ENCODE peak calls at places on chromosomes 4 and X, in five cellular contexts. One of them, this sample, is unnamed. For H3K4me1, the result is how much of the 10 kb centered on the place peaks cover.

GRCh38 chr4:187606581-187606980 is 389.0 kb upstream of the ZFP42 start:
- DNase-seq in PC-3: peak
- DNase-seq in lung: no peak
- DNase-seq in fibroblast of lung: peak
- DNase-seq in right atrium auricular region: no peak
- DNase-seq in this sample: no peak

GRCh38 chrX:154541896-154542722 is 4.5 kb downstream of the G6PD start:
- DNase-seq in PC-3: peak
- DNase-seq in lung: peak
- DNase-seq in fibroblast of lung: peak
- DNase-seq in right atrium auricular region: peak
- DNase-seq in this sample: peak

GRCh38 chr4:38383646-38384121 is 280.3 kb upstream of the KLF3 start:
- DNase-seq in PC-3: no peak
- DNase-seq in lung: no peak
- DNase-seq in fibroblast of lung: no peak
- DNase-seq in right atrium auricular region: no peak
- DNase-seq in this sample: no peak

GRCh38 chr4:125313989-125314602 is 659 bp upstream of the FAT4 start:
- DNase-seq in PC-3: no peak
- DNase-seq in lung: no peak
- DNase-seq in fibroblast of lung: no peak
- DNase-seq in right atrium auricular region: no peak
- DNase-seq in this sample: no peak

GRCh38 chrX:13899607-13900006 is 82.7 kb upstream of the GPM6B start:
- DNase-seq in PC-3: peak
- DNase-seq in lung: no peak
- DNase-seq in fibroblast of lung: peak
- DNase-seq in right atrium auricular region: no peak
- DNase-seq in this sample: no peak

GRCh38 chrX:18032486-18033221 is 171.6 kb upstream of the RAI2 start:
- DNase-seq in PC-3: no peak
- DNase-seq in lung: no peak
- DNase-seq in fibroblast of lung: no peak
- DNase-seq in right atrium auricular region: no peak
- DNase-seq in this sample: no peak

GRCh38 chr4:2607107-2607506 is 70.7 kb downstream of the FAM193A start:
- DNase-seq in PC-3: no peak
- DNase-seq in lung: no peak
- DNase-seq in fibroblast of lung: no peak
- DNase-seq in right atrium auricular region: no peak
- DNase-seq in this sample: no peak

GRCh38 chr4:153502584-153502983 is 36.4 kb downstream of the TMEM131L start:
- DNase-seq in PC-3: no peak
- DNase-seq in lung: no peak
- DNase-seq in fibroblast of lung: peak
- DNase-seq in right atrium auricular region: no peak
- DNase-seq in this sample: no peak

GRCh38 chrX:24396930-24397277 is 36.5 kb downstream of the SUPT20HL1 start:
- DNase-seq in PC-3: no peak
- DNase-seq in lung: no peak
- DNase-seq in fibroblast of lung: no peak
- DNase-seq in right atrium auricular region: no peak
- DNase-seq in this sample: no peak

GRCh38 chr4:73952352-73952751 is 29.5 kb downstream of the PF4 start:
- DNase-seq in PC-3: no peak
- DNase-seq in lung: no peak
- DNase-seq in fibroblast of lung: no peak
- DNase-seq in right atrium auricular region: no peak
- DNase-seq in this sample: no peak

GRCh38 chr4:140764785-140765392 is 8.7 kb upstream of the TBC1D9 start:
- DNase-seq in PC-3: no peak
- DNase-seq in lung: peak
- DNase-seq in fibroblast of lung: peak
- DNase-seq in right atrium auricular region: no peak
- DNase-seq in this sample: no peak

GRCh38 chrX:111555559-111555958 is 44.1 kb downstream of the SERTM2 start:
- DNase-seq in PC-3: no peak
- DNase-seq in lung: no peak
- DNase-seq in fibroblast of lung: no peak
- DNase-seq in right atrium auricular region: no peak
- DNase-seq in this sample: no peak

GRCh38 chr4:721261-722171 is 15.9 kb downstream of the PCGF3 start:
- DNase-seq in PC-3: no peak
- DNase-seq in lung: no peak
- DNase-seq in fibroblast of lung: peak
- DNase-seq in right atrium auricular region: no peak
- DNase-seq in this sample: no peak

GRCh38 chr4:54225671-54226398 is 3.3 kb upstream of the PDGFRA start:
- DNase-seq in PC-3: peak
- DNase-seq in lung: no peak
- DNase-seq in fibroblast of lung: no peak
- DNase-seq in right atrium auricular region: no peak
- DNase-seq in this sample: no peak

GRCh38 chrX:13092455-13092941 is 48.1 kb upstream of the FAM9C start:
- DNase-seq in PC-3: no peak
- DNase-seq in lung: no peak
- DNase-seq in fibroblast of lung: no peak
- DNase-seq in right atrium auricular region: no peak
- DNase-seq in this sample: peak

GRCh38 chr4:109977854-109978501 is 65.3 kb downstream of the EGF start:
- DNase-seq in PC-3: peak
- DNase-seq in lung: no peak
- DNase-seq in fibroblast of lung: peak
- DNase-seq in right atrium auricular region: no peak
- DNase-seq in this sample: no peak

GRCh38 chr4:173528378-173529321 is 1.4 kb downstream of the HAND2 start:
- DNase-seq in PC-3: no peak
- DNase-seq in lung: no peak
- DNase-seq in fibroblast of lung: no peak
- DNase-seq in right atrium auricular region: no peak
- DNase-seq in this sample: no peak

GRCh38 chr4:170269950-170270349 is 180.2 kb upstream of the AADAT start:
- DNase-seq in PC-3: no peak
- DNase-seq in lung: no peak
- DNase-seq in fibroblast of lung: no peak
- DNase-seq in right atrium auricular region: no peak
- DNase-seq in this sample: no peak

GRCh38 chr4:7759221-7759620 is 180.4 kb downstream of the AFAP1 start:
- DNase-seq in PC-3: no peak
- DNase-seq in lung: no peak
- DNase-seq in fibroblast of lung: no peak
- DNase-seq in right atrium auricular region: no peak
- DNase-seq in this sample: peak

GRCh38 chr4:8133897-8134542 is 24.6 kb downstream of the ABLIM2 start:
- DNase-seq in PC-3: no peak
- DNase-seq in lung: no peak
- DNase-seq in fibroblast of lung: no peak
- DNase-seq in right atrium auricular region: no peak
- DNase-seq in this sample: no peak

GRCh38 chr4:141463678-141464077 is 172.7 kb upstream of the IL15 start:
- DNase-seq in PC-3: no peak
- DNase-seq in lung: no peak
- DNase-seq in fibroblast of lung: peak
- DNase-seq in right atrium auricular region: no peak
- DNase-seq in this sample: no peak

GRCh38 chr4:108035691-108036090 is 46.0 kb downstream of the HADH start:
- DNase-seq in PC-3: no peak
- DNase-seq in lung: no peak
- DNase-seq in fibroblast of lung: no peak
- DNase-seq in right atrium auricular region: no peak
- DNase-seq in this sample: no peak

GRCh38 chr4:84481879-84482245 is 17.2 kb downstream of the NKX6-1 start:
- DNase-seq in PC-3: no peak
- DNase-seq in lung: no peak
- DNase-seq in fibroblast of lung: no peak
- DNase-seq in right atrium auricular region: no peak
- DNase-seq in this sample: no peak

GRCh38 chr4:5870701-5871100 is 22.2 kb downstream of the CRMP1 start:
- DNase-seq in PC-3: no peak
- DNase-seq in lung: no peak
- DNase-seq in fibroblast of lung: no peak
- DNase-seq in right atrium auricular region: no peak
- DNase-seq in this sample: no peak

GRCh38 chr4:106287353-106287969 is 28.5 kb downstream of the TBCK start:
- DNase-seq in PC-3: peak
- DNase-seq in lung: no peak
- DNase-seq in fibroblast of lung: peak
- DNase-seq in right atrium auricular region: no peak
- DNase-seq in this sample: no peak

GRCh38 chr4:100340534-100341364 is 150.5 kb upstream of the DDIT4L start:
- DNase-seq in PC-3: no peak
- DNase-seq in lung: no peak
- DNase-seq in fibroblast of lung: peak
- DNase-seq in right atrium auricular region: no peak
- DNase-seq in this sample: no peak

GRCh38 chr4:8305851-8306361 is 36.4 kb downstream of the HTRA3 start:
- DNase-seq in PC-3: no peak
- DNase-seq in lung: no peak
- DNase-seq in fibroblast of lung: no peak
- DNase-seq in right atrium auricular region: peak
- DNase-seq in this sample: no peak

GRCh38 chr4:15891312-15891711 is 47.2 kb downstream of the FGFBP1 start:
- DNase-seq in PC-3: no peak
- DNase-seq in lung: no peak
- DNase-seq in fibroblast of lung: no peak
- DNase-seq in right atrium auricular region: no peak
- DNase-seq in this sample: no peak

GRCh38 chrX:153681175-153681574 is 6.6 kb upstream of the SLC6A8 start:
- DNase-seq in PC-3: no peak
- DNase-seq in lung: no peak
- DNase-seq in fibroblast of lung: no peak
- DNase-seq in right atrium auricular region: no peak
- DNase-seq in this sample: no peak

GRCh38 chr4:152713951-152714705 is 34.3 kb upstream of the TMEM154 start:
- DNase-seq in PC-3: no peak
- DNase-seq in lung: no peak
- DNase-seq in fibroblast of lung: no peak
- DNase-seq in right atrium auricular region: no peak
- DNase-seq in this sample: no peak

GRCh38 chr4:145861331-145862318 is 77.0 kb downstream of the ZNF827 start:
- DNase-seq in PC-3: no peak
- DNase-seq in lung: peak
- DNase-seq in fibroblast of lung: peak
- DNase-seq in right atrium auricular region: no peak
- DNase-seq in this sample: no peak

GRCh38 chr4:182074139-182074538 is 169.1 kb upstream of the TENM3 start:
- DNase-seq in PC-3: no peak
- DNase-seq in lung: no peak
- DNase-seq in fibroblast of lung: no peak
- DNase-seq in right atrium auricular region: no peak
- DNase-seq in this sample: no peak

GRCh38 chrX:7318246-7318645 is 170.3 kb upstream of the PUDP start:
- DNase-seq in PC-3: no peak
- DNase-seq in lung: no peak
- DNase-seq in fibroblast of lung: no peak
- DNase-seq in right atrium auricular region: no peak
- DNase-seq in this sample: no peak

GRCh38 chr4:80385397-80386280 is 50.1 kb downstream of the CFAP299 start:
- DNase-seq in PC-3: no peak
- DNase-seq in lung: no peak
- DNase-seq in fibroblast of lung: no peak
- DNase-seq in right atrium auricular region: no peak
- DNase-seq in this sample: no peak

GRCh38 chr4:76806757-76807156 is 91.2 kb downstream of the SOWAHB start:
- DNase-seq in PC-3: no peak
- DNase-seq in lung: no peak
- DNase-seq in fibroblast of lung: no peak
- DNase-seq in right atrium auricular region: no peak
- DNase-seq in this sample: no peak

GRCh38 chr4:118953276-118953675 is 64.6 kb downstream of the SYNPO2 start:
- DNase-seq in PC-3: peak
- DNase-seq in lung: no peak
- DNase-seq in fibroblast of lung: peak
- DNase-seq in right atrium auricular region: no peak
- DNase-seq in this sample: no peak
- H3K27ac ChIP-seq in PC-3: no peak
- H3K27ac ChIP-seq in lung: no peak
- H3K27ac ChIP-seq in fibroblast of lung: no peak
- H3K27ac ChIP-seq in right atrium auricular region: peak
- H3K27ac ChIP-seq in this sample: no peak

DNA sequence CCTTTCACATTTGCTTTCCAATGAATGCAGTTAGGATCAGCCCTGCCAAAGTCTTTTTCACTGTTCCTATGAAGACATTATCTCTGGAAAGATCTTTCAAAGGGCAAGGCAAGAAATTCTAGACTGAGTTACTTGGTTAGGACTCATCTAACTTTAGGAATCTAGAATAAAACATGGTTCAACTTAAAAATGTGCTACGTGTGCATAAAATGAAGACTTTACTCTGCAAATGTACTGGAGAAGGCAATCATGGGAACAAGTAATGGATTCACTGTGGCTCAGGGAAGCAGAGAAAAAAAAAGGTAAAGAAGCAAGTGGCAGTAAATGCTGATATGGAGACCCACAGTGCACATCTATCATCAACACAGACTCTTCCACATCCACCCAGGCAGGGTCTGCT is 297.4 kb downstream of the HNRNPD start:
- DNase-seq in PC-3: no peak
- DNase-seq in lung: no peak
- DNase-seq in fibroblast of lung: no peak
- DNase-seq in right atrium auricular region: no peak
- DNase-seq in this sample: no peak
- TF ChIP-seq CTCF in PC-3: no peak
- TF ChIP-seq CTCF in lung: no peak
- TF ChIP-seq CTCF in fibroblast of lung: no peak
- TF ChIP-seq CTCF in right atrium auricular region: no peak
- TF ChIP-seq CTCF in this sample: no peak

GRCh38 chr4:184350964-184351363 is 123.4 kb downstream of the IRF2 start:
- DNase-seq in PC-3: no peak
- DNase-seq in lung: no peak
- DNase-seq in fibroblast of lung: no peak
- DNase-seq in right atrium auricular region: no peak
- DNase-seq in this sample: no peak
- H3K4me1 ChIP-seq in PC-3: under half
- H3K4me1 ChIP-seq in lung: under half
- H3K4me1 ChIP-seq in fibroblast of lung: under half
- H3K4me1 ChIP-seq in right atrium auricular region: under half
- H3K4me1 ChIP-seq in this sample: under half

GRCh38 chrX:16804923-16805464 is 18.7 kb downstream of the TXLNG start:
- DNase-seq in PC-3: no peak
- DNase-seq in lung: no peak
- DNase-seq in fibroblast of lung: no peak
- DNase-seq in right atrium auricular region: no peak
- DNase-seq in this sample: no peak
- H3K27ac ChIP-seq in PC-3: no peak
- H3K27ac ChIP-seq in lung: no peak
- H3K27ac ChIP-seq in fibroblast of lung: no peak
- H3K27ac ChIP-seq in right atrium auricular region: no peak
- H3K27ac ChIP-seq in this sample: no peak

GRCh38 chr4:32417113-32417704 is 1697.0 kb downstream of the PCDH7 start:
- DNase-seq in PC-3: peak
- DNase-seq in lung: no peak
- DNase-seq in fibroblast of lung: no peak
- DNase-seq in right atrium auricular region: no peak
- DNase-seq in this sample: no peak
- TF ChIP-seq CTCF in PC-3: peak
- TF ChIP-seq CTCF in lung: no peak
- TF ChIP-seq CTCF in fibroblast of lung: no peak
- TF ChIP-seq CTCF in right atrium auricular region: no peak
- TF ChIP-seq CTCF in this sample: no peak

This sample was measured in CD8-positive, alpha-beta T cell.